ENCODE peak calls at places on chromosomes 11 and 22, in nine cellular contexts. One of them, this sample, is unnamed.

GRCh38 chr11:79076526-79077115 is 364.2 kb downstream of the TENM4 start:
- DNase-seq in cardiac muscle cell: no peak
- DNase-seq in endothelial cell: peak
- DNase-seq in HFF-Myc: no peak
- DNase-seq in neural progenitor cell: peak
- DNase-seq in GM23338: peak
- DNase-seq in tibial artery: no peak
- DNase-seq in PC-3: peak
- DNase-seq in HCT116: peak
- DNase-seq in this sample: no peak

GRCh38 chr11:75821202-75821601 is 6.2 kb downstream of the UVRAG start:
- DNase-seq in cardiac muscle cell: no peak
- DNase-seq in endothelial cell: no peak
- DNase-seq in HFF-Myc: no peak
- DNase-seq in neural progenitor cell: no peak
- DNase-seq in GM23338: no peak
- DNase-seq in tibial artery: no peak
- DNase-seq in PC-3: no peak
- DNase-seq in HCT116: no peak
- DNase-seq in this sample: no peak

GRCh38 chr22:21994881-21995444 is 12.4 kb upstream of the TOP3B start:
- DNase-seq in cardiac muscle cell: no peak
- DNase-seq in endothelial cell: no peak
- DNase-seq in HFF-Myc: no peak
- DNase-seq in neural progenitor cell: no peak
- DNase-seq in GM23338: no peak
- DNase-seq in tibial artery: no peak
- DNase-seq in PC-3: no peak
- DNase-seq in HCT116: no peak
- DNase-seq in this sample: no peak

GRCh38 chr11:6402061-6402470 is 11.8 kb downstream of the SMPD1 start:
- DNase-seq in cardiac muscle cell: no peak
- DNase-seq in endothelial cell: no peak
- DNase-seq in HFF-Myc: no peak
- DNase-seq in neural progenitor cell: no peak
- DNase-seq in GM23338: no peak
- DNase-seq in tibial artery: no peak
- DNase-seq in PC-3: no peak
- DNase-seq in HCT116: no peak
- DNase-seq in this sample: no peak

GRCh38 chr22:27416553-27417427 is 384.8 kb downstream of the MN1 start:
- DNase-seq in cardiac muscle cell: peak
- DNase-seq in endothelial cell: no peak
- DNase-seq in HFF-Myc: peak
- DNase-seq in neural progenitor cell: peak
- DNase-seq in GM23338: peak
- DNase-seq in tibial artery: no peak
- DNase-seq in PC-3: peak
- DNase-seq in HCT116: no peak
- DNase-seq in this sample: no peak

GRCh38 chr11:2415171-2415570 is 14.6 kb downstream of the TSSC4 start:
- DNase-seq in cardiac muscle cell: no peak
- DNase-seq in endothelial cell: no peak
- DNase-seq in HFF-Myc: no peak
- DNase-seq in neural progenitor cell: no peak
- DNase-seq in GM23338: no peak
- DNase-seq in tibial artery: no peak
- DNase-seq in PC-3: no peak
- DNase-seq in HCT116: no peak
- DNase-seq in this sample: no peak

GRCh38 chr11:72598901-72599300 is 75.3 kb downstream of the PDE2A start:
- DNase-seq in cardiac muscle cell: peak
- DNase-seq in endothelial cell: peak
- DNase-seq in HFF-Myc: no peak
- DNase-seq in neural progenitor cell: peak
- DNase-seq in GM23338: peak
- DNase-seq in tibial artery: no peak
- DNase-seq in PC-3: peak
- DNase-seq in HCT116: no peak
- DNase-seq in this sample: peak

GRCh38 chr11:7089328-7090251 is 792 bp downstream of the RBMXL2 start:
- DNase-seq in cardiac muscle cell: no peak
- DNase-seq in endothelial cell: no peak
- DNase-seq in HFF-Myc: no peak
- DNase-seq in neural progenitor cell: no peak
- DNase-seq in GM23338: no peak
- DNase-seq in tibial artery: peak
- DNase-seq in PC-3: no peak
- DNase-seq in HCT116: no peak
- DNase-seq in this sample: no peak

GRCh38 chr11:68962527-68963250 is 18.1 kb downstream of the MRGPRD start:
- DNase-seq in cardiac muscle cell: no peak
- DNase-seq in endothelial cell: no peak
- DNase-seq in HFF-Myc: no peak
- DNase-seq in neural progenitor cell: no peak
- DNase-seq in GM23338: no peak
- DNase-seq in tibial artery: peak
- DNase-seq in PC-3: no peak
- DNase-seq in HCT116: no peak
- DNase-seq in this sample: no peak

GRCh38 chr11:99638073-99638553 is 617.4 kb downstream of the CNTN5 start:
- DNase-seq in cardiac muscle cell: no peak
- DNase-seq in endothelial cell: no peak
- DNase-seq in HFF-Myc: no peak
- DNase-seq in neural progenitor cell: no peak
- DNase-seq in GM23338: no peak
- DNase-seq in tibial artery: no peak
- DNase-seq in PC-3: no peak
- DNase-seq in HCT116: no peak
- DNase-seq in this sample: no peak

GRCh38 chr11:65849366-65849765 is 8.6 kb downstream of the CFL1 start:
- DNase-seq in cardiac muscle cell: no peak
- DNase-seq in endothelial cell: no peak
- DNase-seq in HFF-Myc: no peak
- DNase-seq in neural progenitor cell: no peak
- DNase-seq in GM23338: peak
- DNase-seq in tibial artery: no peak
- DNase-seq in PC-3: peak
- DNase-seq in HCT116: no peak
- DNase-seq in this sample: no peak

GRCh38 chr11:44329472-44330230 is 19.7 kb upstream of the ALX4 start:
- DNase-seq in cardiac muscle cell: no peak
- DNase-seq in endothelial cell: no peak
- DNase-seq in HFF-Myc: no peak
- DNase-seq in neural progenitor cell: no peak
- DNase-seq in GM23338: no peak
- DNase-seq in tibial artery: no peak
- DNase-seq in PC-3: no peak
- DNase-seq in HCT116: no peak
- DNase-seq in this sample: no peak

GRCh38 chr11:44325698-44326097 is 15.8 kb upstream of the ALX4 start:
- DNase-seq in cardiac muscle cell: no peak
- DNase-seq in endothelial cell: no peak
- DNase-seq in HFF-Myc: no peak
- DNase-seq in neural progenitor cell: no peak
- DNase-seq in GM23338: no peak
- DNase-seq in tibial artery: no peak
- DNase-seq in PC-3: no peak
- DNase-seq in HCT116: no peak
- DNase-seq in this sample: no peak

GRCh38 chr11:44324787-44325525 is 15.0 kb upstream of the ALX4 start:
- DNase-seq in cardiac muscle cell: no peak
- DNase-seq in endothelial cell: no peak
- DNase-seq in HFF-Myc: no peak
- DNase-seq in neural progenitor cell: no peak
- DNase-seq in GM23338: no peak
- DNase-seq in tibial artery: no peak
- DNase-seq in PC-3: peak
- DNase-seq in HCT116: no peak
- DNase-seq in this sample: no peak

GRCh38 chr11:44326615-44327475 is 16.9 kb upstream of the ALX4 start:
- DNase-seq in cardiac muscle cell: no peak
- DNase-seq in endothelial cell: no peak
- DNase-seq in HFF-Myc: no peak
- DNase-seq in neural progenitor cell: no peak
- DNase-seq in GM23338: no peak
- DNase-seq in tibial artery: no peak
- DNase-seq in PC-3: no peak
- DNase-seq in HCT116: no peak
- DNase-seq in this sample: no peak

DNA sequence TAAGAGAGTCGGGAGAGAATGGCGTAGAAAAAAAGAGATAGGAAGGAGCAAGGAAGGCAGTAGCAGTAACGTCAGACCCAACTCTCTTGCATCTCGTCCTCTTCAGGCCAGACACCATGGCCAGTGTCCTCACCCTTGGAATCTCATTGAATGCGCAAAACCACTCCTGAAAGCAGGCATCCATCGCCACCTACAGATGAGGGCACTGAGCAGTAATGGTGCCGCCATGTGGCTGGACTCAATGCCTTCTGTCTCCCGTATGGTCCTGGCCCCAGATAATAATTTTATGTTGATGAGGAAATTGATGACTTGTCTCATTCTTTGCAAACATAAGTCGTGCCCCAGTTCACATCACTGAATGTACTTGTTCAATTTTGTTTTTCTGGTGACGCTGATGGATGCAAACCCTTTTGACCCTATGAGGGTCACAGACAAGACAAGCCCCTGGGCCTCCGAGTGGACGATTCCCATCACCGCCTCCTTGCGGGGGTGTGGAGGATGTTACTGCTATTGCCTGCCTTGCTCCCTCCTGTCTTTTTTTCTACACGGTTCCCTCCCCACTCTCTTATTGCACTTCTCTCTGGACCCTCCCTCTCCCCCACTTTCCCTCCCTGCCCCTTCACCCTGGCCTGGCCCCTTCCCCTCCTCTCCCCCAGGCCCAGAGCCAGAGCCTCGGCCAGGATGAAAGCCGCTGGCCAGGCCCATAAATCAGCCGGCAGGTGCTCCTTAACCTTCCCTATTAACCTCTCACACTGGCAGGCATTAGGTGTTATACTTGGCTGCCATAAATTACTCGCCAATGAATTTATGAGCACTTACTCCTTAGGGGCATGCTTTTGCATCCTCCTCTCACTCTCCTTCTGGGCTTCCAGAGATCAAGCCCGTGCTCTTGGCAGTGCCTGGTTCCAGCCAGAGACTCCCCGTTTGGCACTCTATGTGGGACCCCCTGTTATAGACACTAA is 18.1 kb upstream of the ALX4 start:
- DNase-seq in cardiac muscle cell: no peak
- DNase-seq in endothelial cell: no peak
- DNase-seq in HFF-Myc: no peak
- DNase-seq in neural progenitor cell: no peak
- DNase-seq in GM23338: no peak
- DNase-seq in tibial artery: no peak
- DNase-seq in PC-3: no peak
- DNase-seq in HCT116: no peak
- DNase-seq in this sample: peak
- TF ChIP-seq CTCF in cardiac muscle cell: peak
- TF ChIP-seq CTCF in endothelial cell: no peak
- TF ChIP-seq CTCF in HFF-Myc: no peak
- TF ChIP-seq CTCF in neural progenitor cell: peak
- TF ChIP-seq CTCF in GM23338: peak
- TF ChIP-seq CTCF in tibial artery: no peak
- TF ChIP-seq CTCF in PC-3: no peak
- TF ChIP-seq CTCF in HCT116: peak
- TF ChIP-seq CTCF in this sample: no peak

GRCh38 chr11:111299111-111300026 is 1.0 kb downstream of the POU2AF3 start:
- DNase-seq in cardiac muscle cell: peak
- DNase-seq in endothelial cell: peak
- DNase-seq in HFF-Myc: no peak
- DNase-seq in neural progenitor cell: peak
- DNase-seq in GM23338: peak
- DNase-seq in tibial artery: peak
- DNase-seq in PC-3: peak
- DNase-seq in HCT116: no peak
- DNase-seq in this sample: peak
- TF ChIP-seq CTCF in cardiac muscle cell: peak
- TF ChIP-seq CTCF in endothelial cell: peak
- TF ChIP-seq CTCF in HFF-Myc: peak
- TF ChIP-seq CTCF in neural progenitor cell: peak
- TF ChIP-seq CTCF in GM23338: peak
- TF ChIP-seq CTCF in tibial artery: peak
- TF ChIP-seq CTCF in PC-3: peak
- TF ChIP-seq CTCF in HCT116: no peak
- TF ChIP-seq CTCF in this sample: peak

GRCh38 chr11:124629961-124630360 is 7.3 kb downstream of the TBRG1 start:
- DNase-seq in cardiac muscle cell: no peak
- DNase-seq in endothelial cell: no peak
- DNase-seq in HFF-Myc: no peak
- DNase-seq in neural progenitor cell: no peak
- DNase-seq in GM23338: no peak
- DNase-seq in tibial artery: no peak
- DNase-seq in PC-3: no peak
- DNase-seq in HCT116: no peak
- DNase-seq in this sample: no peak

GRCh38 chr11:124638500-124638899 is 15.8 kb downstream of the TBRG1 start:
- DNase-seq in cardiac muscle cell: no peak
- DNase-seq in endothelial cell: no peak
- DNase-seq in HFF-Myc: no peak
- DNase-seq in neural progenitor cell: no peak
- DNase-seq in GM23338: no peak
- DNase-seq in tibial artery: no peak
- DNase-seq in PC-3: no peak
- DNase-seq in HCT116: no peak
- DNase-seq in this sample: no peak

GRCh38 chr11:124627546-124627945 is 4.9 kb downstream of the TBRG1 start:
- DNase-seq in cardiac muscle cell: no peak
- DNase-seq in endothelial cell: no peak
- DNase-seq in HFF-Myc: no peak
- DNase-seq in neural progenitor cell: no peak
- DNase-seq in GM23338: no peak
- DNase-seq in tibial artery: no peak
- DNase-seq in PC-3: no peak
- DNase-seq in HCT116: no peak
- DNase-seq in this sample: no peak

DNA sequence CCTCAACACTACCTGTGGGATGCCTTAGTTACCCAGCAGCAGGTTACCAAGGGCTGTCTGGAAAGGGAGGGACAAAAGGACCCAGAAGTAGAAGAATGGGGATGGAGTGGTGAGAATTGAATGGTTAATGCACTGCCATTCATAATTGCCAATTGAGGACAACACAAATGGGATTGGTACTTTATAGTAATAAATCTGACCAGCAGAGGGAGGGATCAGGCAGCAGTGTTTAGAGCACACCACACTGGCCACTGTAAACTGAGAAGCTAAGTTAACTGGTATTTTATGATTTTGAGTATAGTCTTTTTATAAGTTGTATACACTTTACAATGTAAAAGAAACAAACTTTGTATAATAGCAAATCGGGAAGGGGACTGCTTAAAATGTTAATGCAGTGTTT is 10.7 kb downstream of the TBRG1 start:
- DNase-seq in cardiac muscle cell: no peak
- DNase-seq in endothelial cell: no peak
- DNase-seq in HFF-Myc: no peak
- DNase-seq in neural progenitor cell: no peak
- DNase-seq in GM23338: no peak
- DNase-seq in tibial artery: no peak
- DNase-seq in PC-3: peak
- DNase-seq in HCT116: no peak
- DNase-seq in this sample: no peak
- TF ChIP-seq CTCF in cardiac muscle cell: peak
- TF ChIP-seq CTCF in endothelial cell: peak
- TF ChIP-seq CTCF in HFF-Myc: peak
- TF ChIP-seq CTCF in neural progenitor cell: peak
- TF ChIP-seq CTCF in GM23338: no peak
- TF ChIP-seq CTCF in tibial artery: no peak
- TF ChIP-seq CTCF in PC-3: peak
- TF ChIP-seq CTCF in HCT116: peak
- TF ChIP-seq CTCF in this sample: no peak

GRCh38 chr11:64516226-64516625 is 74.8 kb upstream of the SLC22A12 start:
- DNase-seq in cardiac muscle cell: no peak
- DNase-seq in endothelial cell: no peak
- DNase-seq in HFF-Myc: no peak
- DNase-seq in neural progenitor cell: no peak
- DNase-seq in GM23338: peak
- DNase-seq in tibial artery: no peak
- DNase-seq in PC-3: no peak
- DNase-seq in HCT116: no peak
- DNase-seq in this sample: no peak
- TF ChIP-seq CTCF in cardiac muscle cell: no peak
- TF ChIP-seq CTCF in endothelial cell: no peak
- TF ChIP-seq CTCF in HFF-Myc: peak
- TF ChIP-seq CTCF in neural progenitor cell: peak
- TF ChIP-seq CTCF in GM23338: peak
- TF ChIP-seq CTCF in tibial artery: no peak
- TF ChIP-seq CTCF in PC-3: peak
- TF ChIP-seq CTCF in HCT116: no peak
- TF ChIP-seq CTCF in this sample: no peak